ENCODE peak calls at places on chromosomes 3 and 15, in ten cellular contexts. One of them, this sample, is unnamed.
A peak's percentile ranks its signal among the peaks of the same experiment; 100 is the strongest.

GRCh38 chr3:50156991-50157493 is 1.9 kb downstream of the SEMA3F start:
- DNase-seq in esophagus squamous epithelium: no peak
- DNase-seq in GM12878: no peak
- DNase-seq in sigmoid colon: no peak
- DNase-seq in IMR-90: peak; percentile 40
- DNase-seq in breast epithelium: no peak
- DNase-seq in body of pancreas: no peak
- DNase-seq in ovary: no peak
- DNase-seq in Peyer's patch: no peak
- DNase-seq in uterus: no peak
- DNase-seq in this sample: peak; percentile 77

GRCh38 chr3:185405664-185406063 is 42.7 kb downstream of the MAP3K13 start:
- DNase-seq in GM12878: no peak
- DNase-seq in body of pancreas: no peak
- DNase-seq in sigmoid colon: no peak
- DNase-seq in ovary: no peak
- DNase-seq in breast epithelium: no peak
- DNase-seq in Peyer's patch: no peak
- DNase-seq in esophagus squamous epithelium: no peak
- DNase-seq in IMR-90: no peak
- DNase-seq in uterus: no peak
- DNase-seq in this sample: no peak

GRCh38 chr3:66836363-66837152 is 161.5 kb upstream of the KBTBD8 start:
- DNase-seq in body of pancreas: no peak
- DNase-seq in Peyer's patch: no peak
- DNase-seq in esophagus squamous epithelium: no peak
- DNase-seq in GM12878: no peak
- DNase-seq in IMR-90: peak; percentile 31
- DNase-seq in ovary: no peak
- DNase-seq in sigmoid colon: no peak
- DNase-seq in uterus: no peak
- DNase-seq in breast epithelium: no peak
- DNase-seq in this sample: no peak

GRCh38 chr15:98850991-98851776 is 156.4 kb downstream of the PGPEP1L start:
- DNase-seq in IMR-90: peak; percentile 70
- DNase-seq in breast epithelium: peak; percentile 83
- DNase-seq in ovary: peak; percentile 76
- DNase-seq in Peyer's patch: peak; percentile 90
- DNase-seq in esophagus squamous epithelium: peak; percentile 10
- DNase-seq in sigmoid colon: peak; percentile 90
- DNase-seq in body of pancreas: peak; percentile 77
- DNase-seq in GM12878: no peak
- DNase-seq in uterus: peak; percentile 78
- DNase-seq in this sample: peak; percentile 81

GRCh38 chr15:81619002-81619401 is 245.0 kb upstream of the TMC3 start:
- DNase-seq in breast epithelium: no peak
- DNase-seq in GM12878: no peak
- DNase-seq in Peyer's patch: no peak
- DNase-seq in esophagus squamous epithelium: no peak
- DNase-seq in IMR-90: no peak
- DNase-seq in uterus: no peak
- DNase-seq in sigmoid colon: no peak
- DNase-seq in body of pancreas: no peak
- DNase-seq in ovary: no peak
- DNase-seq in this sample: no peak

GRCh38 chr15:77017091-77017660 is 22.2 kb downstream of the PSTPIP1 start:
- DNase-seq in breast epithelium: no peak
- DNase-seq in GM12878: no peak
- DNase-seq in IMR-90: no peak
- DNase-seq in body of pancreas: no peak
- DNase-seq in ovary: peak; percentile 36
- DNase-seq in sigmoid colon: no peak
- DNase-seq in uterus: no peak
- DNase-seq in esophagus squamous epithelium: no peak
- DNase-seq in Peyer's patch: no peak
- DNase-seq in this sample: no peak

GRCh38 chr3:11642455-11643162 is 1.1 kb downstream of the VGLL4 start:
- DNase-seq in ovary: peak; percentile 83
- DNase-seq in body of pancreas: peak; percentile 69
- DNase-seq in GM12878: peak; percentile 73
- DNase-seq in Peyer's patch: peak; percentile 84
- DNase-seq in breast epithelium: peak; percentile 59
- DNase-seq in sigmoid colon: peak; percentile 90
- DNase-seq in IMR-90: peak; percentile 81
- DNase-seq in uterus: peak; percentile 79
- DNase-seq in esophagus squamous epithelium: no peak
- DNase-seq in this sample: peak; percentile 76

GRCh38 chr15:45253330-45253729 is 1.3 kb downstream of the SLC28A2 start:
- DNase-seq in esophagus squamous epithelium: no peak
- DNase-seq in sigmoid colon: no peak
- DNase-seq in ovary: no peak
- DNase-seq in GM12878: no peak
- DNase-seq in breast epithelium: no peak
- DNase-seq in IMR-90: no peak
- DNase-seq in body of pancreas: no peak
- DNase-seq in uterus: no peak
- DNase-seq in Peyer's patch: no peak
- DNase-seq in this sample: no peak

GRCh38 chr3:172159962-172160538 is 120.7 kb downstream of the FNDC3B start:
- DNase-seq in ovary: no peak
- DNase-seq in esophagus squamous epithelium: no peak
- DNase-seq in IMR-90: no peak
- DNase-seq in breast epithelium: no peak
- DNase-seq in GM12878: no peak
- DNase-seq in body of pancreas: peak; percentile 66
- DNase-seq in uterus: no peak
- DNase-seq in sigmoid colon: no peak
- DNase-seq in Peyer's patch: no peak
- DNase-seq in this sample: peak; percentile 87

GRCh38 chr3:177194319-177194718 is 3.0 kb downstream of the TBL1XR1 start:
- DNase-seq in sigmoid colon: no peak
- DNase-seq in ovary: no peak
- DNase-seq in breast epithelium: no peak
- DNase-seq in Peyer's patch: no peak
- DNase-seq in GM12878: no peak
- DNase-seq in esophagus squamous epithelium: no peak
- DNase-seq in body of pancreas: no peak
- DNase-seq in IMR-90: no peak
- DNase-seq in uterus: no peak
- DNase-seq in this sample: no peak

GRCh38 chr15:71008250-71008870 is 106.9 kb upstream of the THSD4 start:
- DNase-seq in IMR-90: no peak
- DNase-seq in esophagus squamous epithelium: no peak
- DNase-seq in Peyer's patch: no peak
- DNase-seq in breast epithelium: no peak
- DNase-seq in GM12878: no peak
- DNase-seq in ovary: no peak
- DNase-seq in body of pancreas: no peak
- DNase-seq in sigmoid colon: no peak
- DNase-seq in uterus: no peak
- DNase-seq in this sample: no peak

GRCh38 chr3:193605876-193606275 is 12.9 kb downstream of the OPA1 start:
- DNase-seq in breast epithelium: no peak
- DNase-seq in sigmoid colon: no peak
- DNase-seq in uterus: peak; percentile 34
- DNase-seq in IMR-90: peak; percentile 65
- DNase-seq in GM12878: no peak
- DNase-seq in esophagus squamous epithelium: no peak
- DNase-seq in body of pancreas: peak; percentile 66
- DNase-seq in ovary: no peak
- DNase-seq in Peyer's patch: peak; percentile 83
- DNase-seq in this sample: peak; percentile 45

GRCh38 chr3:133401374-133402135 is 1.7 kb downstream of the BFSP2 start:
- DNase-seq in IMR-90: peak; percentile 77
- DNase-seq in esophagus squamous epithelium: no peak
- DNase-seq in sigmoid colon: peak; percentile 44
- DNase-seq in GM12878: no peak
- DNase-seq in breast epithelium: no peak
- DNase-seq in uterus: peak; percentile 32
- DNase-seq in body of pancreas: no peak
- DNase-seq in Peyer's patch: no peak
- DNase-seq in ovary: peak; percentile 39
- DNase-seq in this sample: peak; percentile 46

GRCh38 chr15:29792426-29793159 is 29.7 kb downstream of the TJP1 start:
- DNase-seq in GM12878: no peak
- DNase-seq in sigmoid colon: no peak
- DNase-seq in IMR-90: no peak
- DNase-seq in Peyer's patch: no peak
- DNase-seq in body of pancreas: no peak
- DNase-seq in ovary: no peak
- DNase-seq in uterus: no peak
- DNase-seq in esophagus squamous epithelium: no peak
- DNase-seq in breast epithelium: no peak
- DNase-seq in this sample: no peak

GRCh38 chr3:17602126-17602525 is 140.3 kb downstream of the TBC1D5 start:
- DNase-seq in uterus: no peak
- DNase-seq in GM12878: no peak
- DNase-seq in IMR-90: peak; percentile 52
- DNase-seq in breast epithelium: no peak
- DNase-seq in esophagus squamous epithelium: no peak
- DNase-seq in sigmoid colon: no peak
- DNase-seq in ovary: no peak
- DNase-seq in body of pancreas: no peak
- DNase-seq in Peyer's patch: no peak
- DNase-seq in this sample: no peak

GRCh38 chr3:150453353-150453752 is 45.3 kb downstream of the TSC22D2 start:
- DNase-seq in ovary: no peak
- DNase-seq in breast epithelium: no peak
- DNase-seq in sigmoid colon: no peak
- DNase-seq in body of pancreas: no peak
- DNase-seq in uterus: no peak
- DNase-seq in IMR-90: no peak
- DNase-seq in Peyer's patch: no peak
- DNase-seq in esophagus squamous epithelium: no peak
- DNase-seq in GM12878: no peak
- DNase-seq in this sample: no peak

GRCh38 chr15:41774062-41774872 is at the start of gene MAPKBP1:
- DNase-seq in Peyer's patch: peak; percentile 99
- DNase-seq in breast epithelium: peak; percentile 96
- DNase-seq in esophagus squamous epithelium: peak; percentile 82
- DNase-seq in GM12878: peak; percentile 96
- DNase-seq in sigmoid colon: peak; percentile 98
- DNase-seq in IMR-90: peak; percentile 98
- DNase-seq in uterus: peak; percentile 95
- DNase-seq in ovary: peak; percentile 98
- DNase-seq in body of pancreas: peak; percentile 99
- DNase-seq in this sample: peak; percentile 99
- H3K4me3 ChIP-seq in Peyer's patch: peak within 1 kb of the TSS; percentile 75
- H3K4me3 ChIP-seq in breast epithelium: peak within 1 kb of the TSS; percentile 93
- H3K4me3 ChIP-seq in esophagus squamous epithelium: peak within 1 kb of the TSS; percentile 50
- H3K4me3 ChIP-seq in GM12878: peak within 1 kb of the TSS; percentile 92
- H3K4me3 ChIP-seq in sigmoid colon: peak within 1 kb of the TSS; percentile 76
- H3K4me3 ChIP-seq in IMR-90: peak within 1 kb of the TSS; percentile 80
- H3K4me3 ChIP-seq in uterus: peak within 1 kb of the TSS; percentile 55
- H3K4me3 ChIP-seq in ovary: peak within 1 kb of the TSS; percentile 64
- H3K4me3 ChIP-seq in body of pancreas: peak within 1 kb of the TSS; percentile 24
- H3K4me3 ChIP-seq in this sample: peak within 1 kb of the TSS; percentile 80

DNA sequence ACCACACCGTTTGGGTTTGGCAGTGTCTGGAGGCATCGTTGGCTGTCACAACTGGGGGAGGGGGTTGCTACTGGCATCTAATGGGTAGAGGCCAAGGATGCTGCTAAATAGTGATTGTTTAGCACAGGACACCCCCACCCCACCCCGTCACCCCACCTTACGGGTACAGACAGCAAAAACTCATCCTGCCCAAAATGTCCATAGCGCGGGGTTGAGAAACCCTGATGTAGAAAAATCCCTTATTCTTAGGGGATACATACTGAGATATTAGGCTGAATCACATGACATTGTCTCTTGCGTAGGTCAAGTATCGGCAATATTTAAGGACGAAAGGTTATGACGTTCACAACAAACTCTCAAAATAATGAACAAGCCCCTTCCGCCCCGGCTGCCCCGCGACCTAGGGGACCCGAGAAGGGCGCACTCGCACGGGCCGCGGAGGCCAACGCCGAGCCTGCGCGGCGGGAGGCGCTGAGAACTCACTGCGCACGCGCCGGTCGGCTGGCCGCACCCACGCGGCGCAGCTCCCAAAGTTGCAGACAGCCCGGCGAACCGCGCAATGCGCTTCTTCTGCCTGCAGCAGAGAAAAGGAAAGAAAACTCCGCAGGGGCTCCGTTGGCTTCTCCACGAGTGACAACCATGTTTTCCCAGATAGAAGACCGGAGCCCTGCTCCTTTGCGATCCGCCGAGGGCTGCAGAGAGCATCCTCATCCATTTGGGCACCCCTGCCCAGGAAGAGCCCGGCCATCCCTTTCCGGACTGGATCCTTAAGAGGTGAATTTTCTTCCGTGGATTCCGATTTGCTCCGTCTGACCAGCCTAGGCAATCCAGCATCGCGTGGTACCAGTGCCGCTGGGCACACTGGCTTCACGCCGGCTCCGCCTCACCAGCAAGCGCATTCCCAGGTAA is 136.8 kb upstream of the CCDC54 start:
- DNase-seq in ovary: peak; percentile 87
- DNase-seq in IMR-90: peak; percentile 75
- DNase-seq in breast epithelium: peak; percentile 67
- DNase-seq in esophagus squamous epithelium: no peak
- DNase-seq in GM12878: peak; percentile 24
- DNase-seq in Peyer's patch: peak; percentile 83
- DNase-seq in body of pancreas: peak; percentile 65
- DNase-seq in sigmoid colon: peak; percentile 87
- DNase-seq in uterus: peak; percentile 68
- DNase-seq in this sample: peak; percentile 73
- TF ChIP-seq POLR2A in ovary: peak; percentile 74
- TF ChIP-seq POLR2A in IMR-90: no peak
- TF ChIP-seq POLR2A in breast epithelium: peak; percentile 20
- TF ChIP-seq POLR2A in esophagus squamous epithelium: peak; percentile 38
- TF ChIP-seq POLR2A in GM12878: peak; percentile 59
- TF ChIP-seq POLR2A in Peyer's patch: no peak
- TF ChIP-seq POLR2A in body of pancreas: no peak
- TF ChIP-seq POLR2A in sigmoid colon: peak; percentile 54
- TF ChIP-seq POLR2A in uterus: peak; percentile 45
- TF ChIP-seq POLR2A in this sample: no peak

DNA sequence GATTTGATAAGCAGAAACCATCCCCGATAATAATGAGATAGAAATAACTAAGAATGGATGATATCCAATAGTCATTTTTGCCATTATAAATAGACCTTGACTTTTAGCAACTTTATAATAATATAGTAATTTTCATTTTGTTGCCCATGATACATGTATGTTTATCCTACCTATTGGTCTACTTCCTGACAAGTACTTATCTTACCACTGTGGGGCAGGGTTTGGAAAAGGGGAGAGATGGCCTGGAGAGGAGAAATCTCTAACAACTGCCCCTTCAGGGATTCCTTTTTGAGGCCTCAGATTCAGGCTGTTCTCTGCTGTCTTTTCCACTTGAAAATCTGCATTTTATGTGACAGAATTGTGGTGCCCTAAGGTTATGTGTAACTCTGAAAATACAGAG is 42.2 kb downstream of the FAM98B start:
- DNase-seq in body of pancreas: no peak
- DNase-seq in esophagus squamous epithelium: no peak
- DNase-seq in GM12878: no peak
- DNase-seq in sigmoid colon: no peak
- DNase-seq in ovary: no peak
- DNase-seq in IMR-90: no peak
- DNase-seq in uterus: no peak
- DNase-seq in breast epithelium: no peak
- DNase-seq in Peyer's patch: no peak
- DNase-seq in this sample: no peak
- TF ChIP-seq CTCF in body of pancreas: no peak
- TF ChIP-seq CTCF in esophagus squamous epithelium: no peak
- TF ChIP-seq CTCF in GM12878: no peak
- TF ChIP-seq CTCF in sigmoid colon: no peak
- TF ChIP-seq CTCF in ovary: no peak
- TF ChIP-seq CTCF in IMR-90: no peak
- TF ChIP-seq CTCF in uterus: no peak
- TF ChIP-seq CTCF in breast epithelium: no peak
- TF ChIP-seq CTCF in Peyer's patch: no peak
- TF ChIP-seq CTCF in this sample: no peak

GRCh38 chr15:26287381-26287780 is 424.3 kb upstream of the ATP10A start:
- DNase-seq in uterus: no peak
- DNase-seq in IMR-90: no peak
- DNase-seq in breast epithelium: no peak
- DNase-seq in sigmoid colon: no peak
- DNase-seq in GM12878: no peak
- DNase-seq in esophagus squamous epithelium: no peak
- DNase-seq in ovary: no peak
- DNase-seq in Peyer's patch: no peak
- DNase-seq in body of pancreas: no peak
- DNase-seq in this sample: no peak
- H3K4me3 ChIP-seq in uterus: no peak overlapping the region
- H3K4me3 ChIP-seq in IMR-90: no peak overlapping the region
- H3K4me3 ChIP-seq in breast epithelium: no peak overlapping the region
- H3K4me3 ChIP-seq in sigmoid colon: no peak overlapping the region
- H3K4me3 ChIP-seq in GM12878: no peak overlapping the region
- H3K4me3 ChIP-seq in esophagus squamous epithelium: no peak overlapping the region
- H3K4me3 ChIP-seq in ovary: no peak overlapping the region
- H3K4me3 ChIP-seq in Peyer's patch: no peak overlapping the region
- H3K4me3 ChIP-seq in body of pancreas: no peak overlapping the region
- H3K4me3 ChIP-seq in this sample: no peak overlapping the region